ENCODE peak calls at places on chromosomes 1 and 21, in six cellular contexts. A, S, W, K, T and D are unnamed samples.

GRCh38 chr1:232943679-232944252 is 6.6 kb upstream of the NTPCR start:
- DNase-seq in T (no peak), A (no peak), S (peak), K (no peak), W (no peak), D (no peak)

GRCh38 chr1:11175461-11175860 is 13.7 kb upstream of the ANGPTL7 start:
- DNase-seq in K (no peak), T (no peak), W (no peak), S (no peak), A (no peak), D (no peak)

GRCh38 chr1:119005870-119006405 is 17.8 kb upstream of the TBX15 start:
- DNase-seq in S (no peak), K (no peak), T (no peak), W (no peak), A (no peak), D (no peak)

GRCh38 chr1:166908942-166909341 is 32.9 kb upstream of the TADA1 start:
- DNase-seq in W (peak), T (no peak), K (no peak), A (peak), S (no peak), D (peak)

GRCh38 chr1:192153276-192153675 is 5.0 kb upstream of the RGS18 start:
- DNase-seq in K (no peak), T (no peak), A (peak), W (peak), S (peak), D (no peak)

GRCh38 chr1:108831225-108831624 is 25.7 kb downstream of the AKNAD1 start:
- DNase-seq in W (peak), K (peak), A (peak), T (no peak), S (peak), D (no peak)

GRCh38 chr1:119008483-119009299 is 20.5 kb upstream of the TBX15 start:
- DNase-seq in T (peak), A (peak), S (peak), K (peak), W (peak), D (peak)

GRCh38 chr1:178376008-178376407 is 120.8 kb downstream of the CLEC20A start:
- DNase-seq in K (no peak), S (no peak), A (no peak), W (no peak), T (no peak), D (no peak)

GRCh38 chr21:15272591-15272990 is 207.8 kb upstream of the NRIP1 start:
- DNase-seq in K (no peak), A (peak), W (no peak), T (no peak), S (no peak), D (no peak)

GRCh38 chr1:167492509-167492910 is 25.8 kb downstream of the CD247 start:
- DNase-seq in W (no peak), A (no peak), T (no peak), S (no peak), K (no peak), D (no peak)

GRCh38 chr1:240242601-240243144 is 151.0 kb downstream of the FMN2 start:
- DNase-seq in W (peak), K (peak), T (no peak), S (peak), A (peak), D (no peak)

GRCh38 chr1:215473943-215474342 is 93.2 kb upstream of the KCTD3 start:
- DNase-seq in S (peak), A (peak), K (no peak), W (peak), T (no peak), D (no peak)

GRCh38 chr1:244224487-244225430 is 173.7 kb downstream of the ZBTB18 start:
- DNase-seq in W (no peak), S (peak), A (no peak), T (no peak), K (no peak), D (no peak)

GRCh38 chr1:73911849-73912248 is 286.1 kb downstream of the LRRIQ3 start:
- DNase-seq in S (no peak), A (no peak), T (no peak), K (no peak), W (no peak), D (no peak)

GRCh38 chr1:52360595-52360968 is 5.4 kb downstream of the CC2D1B start:
- DNase-seq in W (no peak), T (no peak), K (no peak), S (no peak), A (no peak), D (no peak)

DNA sequence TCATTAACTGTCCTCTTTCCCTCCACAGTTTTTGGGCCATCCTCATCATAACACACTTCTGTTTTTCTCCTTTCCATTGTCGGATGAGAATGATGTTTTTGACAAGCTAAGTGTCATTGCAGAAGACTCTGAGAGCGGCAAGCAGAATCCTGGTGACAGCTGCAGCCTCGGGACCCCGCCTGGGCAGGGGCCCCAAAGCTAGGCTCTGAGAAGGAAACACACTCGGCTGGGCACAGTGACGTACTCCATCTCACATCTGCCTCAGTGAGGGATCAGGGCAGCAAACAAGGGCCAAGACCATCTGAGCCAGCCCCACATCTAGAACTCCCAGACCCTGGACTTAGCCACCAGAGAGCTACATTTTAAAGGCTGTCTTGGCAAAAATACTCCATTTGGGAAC is 28.6 kb upstream of the IFNAR1 start:
- DNase-seq in S (no peak), K (no peak), A (no peak), W (no peak), T (no peak), D (no peak)
- H3K4me2 ChIP-seq in S (no peak), K (no peak), A (no peak), W (no peak), T (no peak), D (no peak)

GRCh38 chr1:56566040-56566774 is 13.2 kb downstream of the PLPP3 start:
- DNase-seq in S (no peak), T (peak), A (no peak), K (no peak), W (no peak), D (no peak)

GRCh38 chr1:56561227-56562019 is 17.9 kb downstream of the PLPP3 start:
- DNase-seq in A (no peak), T (no peak), W (no peak), S (no peak), K (no peak), D (no peak)

GRCh38 chr1:56564615-56565014 is 14.7 kb downstream of the PLPP3 start:
- DNase-seq in S (no peak), A (no peak), T (no peak), K (no peak), W (no peak), D (no peak)

GRCh38 chr1:56563568-56563967 is 15.8 kb downstream of the PLPP3 start:
- DNase-seq in K (no peak), W (no peak), T (peak), A (no peak), S (no peak), D (no peak)

GRCh38 chr1:56563045-56563444 is 16.3 kb downstream of the PLPP3 start:
- DNase-seq in T (no peak), K (no peak), S (no peak), W (no peak), A (no peak), D (no peak)
- H3K4me3 ChIP-seq in T (no peak), K (no peak), S (no peak), W (no peak), A (no peak), D (no peak)

GRCh38 chr1:217881131-217881543 is 250.0 kb downstream of the SPATA17 start:
- DNase-seq in W (no peak), S (peak), T (no peak), A (peak), K (no peak), D (no peak)

DNA sequence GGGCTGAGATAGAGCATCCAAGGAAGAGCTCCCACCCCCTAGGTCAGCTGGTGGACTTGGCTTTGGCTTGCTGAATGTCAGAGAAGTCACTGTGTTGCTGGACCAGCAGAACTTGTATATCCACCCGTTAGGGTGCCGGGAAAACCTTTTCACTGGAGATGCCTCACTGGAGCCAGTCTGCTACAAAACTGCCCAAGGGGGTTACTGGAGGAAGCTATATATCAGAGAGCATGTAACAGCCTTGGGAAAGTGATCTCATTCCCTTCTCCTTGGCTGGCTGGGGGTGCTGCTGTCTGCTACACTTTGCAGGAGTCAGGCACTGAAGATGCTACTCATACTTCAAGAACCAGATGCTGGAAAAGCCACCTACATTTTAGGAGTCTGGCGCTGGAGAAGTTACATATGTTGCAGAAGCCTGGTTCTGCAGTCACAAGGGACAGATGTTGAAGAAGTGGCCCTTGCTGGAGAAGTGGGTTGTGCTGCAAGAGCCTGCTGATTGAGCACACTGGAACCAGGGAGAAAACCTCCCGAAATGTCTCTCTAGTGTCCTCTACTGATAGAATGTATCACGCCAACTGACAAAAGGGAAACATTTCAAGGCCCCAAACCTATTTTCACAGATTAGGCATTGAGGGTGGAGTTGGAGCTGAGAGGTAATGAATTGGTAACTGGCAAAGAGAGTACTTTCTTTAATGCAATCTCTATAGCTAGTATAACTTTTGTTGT is 250.6 kb downstream of the SPATA17 start:
- DNase-seq in W (no peak), S (peak), K (no peak), T (no peak), A (peak), D (no peak)
- TF ChIP-seq CTCF in W (no peak), S (no peak), K (no peak), T (no peak), A (no peak), D (no peak)

DNA sequence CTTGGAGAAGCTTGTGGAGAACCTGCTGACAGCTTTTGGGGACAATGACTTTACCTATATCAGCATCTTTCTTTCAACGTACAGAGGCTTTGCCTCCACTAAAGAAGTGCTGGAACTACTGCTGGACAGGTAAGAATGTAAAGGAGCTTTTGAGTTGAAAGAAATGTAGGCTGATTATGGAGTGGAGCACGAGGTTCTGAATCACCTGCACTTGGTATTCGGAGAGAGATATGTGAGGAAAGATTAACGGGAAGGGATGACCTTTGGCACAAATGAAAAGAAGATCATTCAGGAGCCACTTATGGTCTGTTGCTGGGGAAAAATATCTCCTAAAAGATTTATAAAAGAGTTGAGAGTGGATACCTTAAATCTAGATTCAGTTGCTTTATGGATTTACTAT is 42.7 kb downstream of the RGL1 start:
- DNase-seq in W (no peak), A (no peak), S (no peak), K (no peak), T (peak), D (no peak)
- H3K4me2 ChIP-seq in W (no peak), A (no peak), S (no peak), K (no peak), T (no peak), D (no peak)

DNA sequence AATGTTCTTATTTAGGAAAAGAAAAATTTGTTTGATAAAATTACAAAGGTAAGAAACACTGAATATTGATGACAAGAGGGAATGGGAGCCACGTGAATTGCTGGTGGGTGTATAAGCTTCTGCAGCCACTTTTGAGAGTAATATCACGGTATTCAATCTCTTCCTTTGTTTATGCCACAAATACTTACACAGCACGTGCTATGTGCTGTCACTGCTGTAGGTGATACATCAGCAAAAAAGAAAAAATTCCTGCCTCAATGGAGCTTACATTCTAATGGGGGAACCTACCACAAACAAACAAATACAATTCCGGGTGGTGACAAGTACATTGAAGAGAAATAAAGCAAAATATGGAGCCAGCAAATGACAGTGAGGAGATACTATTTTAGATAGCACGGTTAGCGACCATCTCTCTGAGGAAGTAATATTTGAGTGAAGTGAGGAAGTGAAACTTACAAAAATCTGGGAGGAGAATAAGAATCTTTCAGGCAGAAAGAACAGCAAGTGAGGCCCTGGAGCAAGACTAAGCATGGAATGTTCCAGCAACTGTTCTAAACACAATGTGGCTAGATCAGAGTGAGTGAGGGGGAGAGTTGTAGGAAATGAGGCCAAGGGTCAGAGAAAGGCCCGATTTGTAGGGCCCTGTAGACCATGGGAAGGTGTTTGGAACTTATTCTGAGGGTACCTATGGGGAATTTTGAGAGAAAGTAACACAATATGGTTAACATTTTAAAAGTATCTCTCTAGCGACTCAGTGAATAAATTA is 2.6 kb upstream of the FCRLB start:
- DNase-seq in T (no peak), W (no peak), A (no peak), S (no peak), K (no peak), D (no peak)
- H3K4me3 ChIP-seq in T (no peak), W (no peak), A (no peak), S (no peak), K (no peak), D (no peak)

DNA sequence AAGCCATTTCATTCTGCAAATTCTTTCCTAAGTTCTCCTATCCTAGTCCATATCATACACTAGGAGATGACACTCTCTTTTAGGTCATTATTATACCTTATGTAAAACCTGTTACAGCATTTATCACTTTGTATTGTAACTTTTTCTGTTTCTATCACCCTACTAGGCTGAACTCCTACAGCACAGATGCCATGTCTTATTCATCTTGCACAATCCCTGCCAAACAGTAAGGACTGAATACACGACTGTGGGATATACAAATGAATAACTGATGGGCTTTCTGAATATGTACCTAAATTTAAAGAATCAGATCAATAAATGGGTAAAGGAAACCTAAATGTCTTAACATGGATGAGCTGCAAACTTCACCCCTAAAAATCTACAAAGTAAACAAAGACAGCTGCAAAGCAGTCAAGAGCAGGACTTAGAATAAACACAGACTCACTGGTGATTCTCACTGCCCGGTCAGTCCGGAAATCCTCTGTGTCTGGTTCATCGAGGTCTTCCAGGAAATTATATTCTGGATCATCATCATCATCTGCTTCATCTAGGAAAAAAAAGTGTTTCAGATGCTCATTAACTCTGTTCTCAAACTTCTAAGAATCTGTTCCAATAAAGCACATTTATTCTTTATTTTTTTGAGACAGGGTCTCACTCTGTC is 62.3 kb downstream of the GON4L start:
- DNase-seq in T (no peak), S (peak), A (no peak), W (peak), K (no peak), D (no peak)
- TF ChIP-seq CTCF in T (no peak), S (no peak), A (no peak), W (no peak), K (no peak), D (no peak)

DNA sequence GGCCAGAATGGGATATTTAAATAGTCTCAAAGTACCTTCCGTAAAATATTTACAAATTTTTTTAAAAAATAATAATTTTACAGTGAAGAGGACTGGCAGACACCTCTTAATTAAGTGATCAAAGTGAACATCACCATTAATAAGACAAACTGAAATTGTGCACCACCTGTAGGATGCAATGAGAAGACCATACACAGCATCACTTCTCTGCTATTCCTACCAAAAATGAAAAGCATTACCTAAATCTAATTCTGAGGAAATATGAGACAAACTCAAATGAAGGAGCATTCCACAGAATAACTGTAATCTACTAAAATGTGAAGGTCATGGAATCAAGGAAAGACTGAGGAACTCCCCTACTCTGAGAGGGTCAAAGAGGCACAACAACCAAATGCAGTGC is 68.2 kb upstream of the PRDX6 start:
- DNase-seq in K (no peak), T (no peak), W (no peak), A (peak), S (no peak), D (no peak)
- H3K4me2 ChIP-seq in K (no peak), T (no peak), W (no peak), A (peak), S (no peak), D (no peak)